ENCODE peak calls at places on chromosome 5, in nine cellular contexts. N is left ventricle myocardium inferior, J is fibroblast of lung, O is MM.1S, T is tibial artery, A is hepatocyte, W is H9, X is endothelial cell, V is ovary. Q is an unnamed sample.

GRCh38 chr5:83987513-83988292 is 267.0 kb upstream of the HAPLN1 start:
- DNase-seq in N (no peak), J (peak), O (no peak), T (no peak), A (no peak), W (no peak), X (no peak), V (no peak), Q (no peak)

GRCh38 chr5:132495063-132495671 is 4.6 kb upstream of the IRF1 start:
- DNase-seq in N (no peak), J (no peak), O (no peak), T (peak), A (peak), W (peak), X (no peak), V (peak), Q (no peak)

GRCh38 chr5:31237159-31237558 is 43.7 kb downstream of the CDH6 start:
- DNase-seq in N (no peak), J (no peak), O (no peak), T (no peak), A (no peak), W (no peak), X (no peak), V (no peak), Q (no peak)

GRCh38 chr5:58687595-58687994 is 104.7 kb downstream of the RAB3C start:
- DNase-seq in N (no peak), J (no peak), O (no peak), T (no peak), A (no peak), W (no peak), X (no peak), V (no peak), Q (no peak)

GRCh38 chr5:52469420-52469819 is 318.3 kb upstream of the ITGA1 start:
- DNase-seq in N (no peak), J (no peak), O (no peak), T (no peak), A (no peak), W (no peak), X (no peak), V (no peak), Q (no peak)

GRCh38 chr5:172361566-172362238 is 78.1 kb upstream of the UBTD2 start:
- DNase-seq in N (no peak), J (peak), O (no peak), T (peak), A (peak), W (no peak), X (no peak), V (no peak), Q (no peak)

GRCh38 chr5:54160329-54160728 is 150.0 kb downstream of the ARL15 start:
- DNase-seq in N (no peak), J (peak), O (no peak), T (no peak), A (no peak), W (no peak), X (no peak), V (no peak), Q (no peak)

GRCh38 chr5:3124410-3124809 is 372.9 kb upstream of the IRX2 start:
- DNase-seq in N (no peak), J (no peak), O (no peak), T (no peak), A (no peak), W (no peak), X (no peak), V (no peak), Q (no peak)

GRCh38 chr5:10364186-10364689 is 10.7 kb downstream of the MARCHF6 start:
- DNase-seq in N (no peak), J (no peak), O (peak), T (no peak), A (no peak), W (no peak), X (no peak), V (no peak), Q (no peak)

GRCh38 chr5:136374003-136374402 is 8.7 kb upstream of the TRPC7 start:
- DNase-seq in N (no peak), J (peak), O (no peak), T (no peak), A (peak), W (no peak), X (peak), V (no peak), Q (peak)

GRCh38 chr5:68593211-68593701 is 377.7 kb downstream of the PIK3R1 start:
- DNase-seq in N (no peak), J (no peak), O (no peak), T (no peak), A (no peak), W (no peak), X (no peak), V (no peak), Q (no peak)

DNA sequence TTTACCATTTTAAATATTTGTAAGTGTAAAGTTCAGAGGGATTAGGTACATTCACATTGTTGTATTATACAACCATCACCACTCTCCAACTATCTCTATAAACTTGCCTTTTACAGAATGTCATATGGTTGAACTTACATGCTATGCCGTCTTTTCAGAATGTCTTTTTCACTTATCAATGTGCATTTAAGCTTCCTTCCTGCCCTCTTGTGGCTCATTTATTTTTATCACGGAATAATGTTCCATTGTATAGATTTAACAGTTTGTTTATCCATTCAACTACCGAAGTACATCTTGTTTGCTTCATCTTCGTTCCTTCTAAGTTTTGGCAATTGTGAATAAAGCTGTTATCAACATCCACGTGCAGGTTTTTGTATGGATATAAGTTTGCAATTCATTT is 133.3 kb upstream of the C6 start:
- DNase-seq in N (no peak), J (peak), O (no peak), T (no peak), A (no peak), W (no peak), X (no peak), V (no peak), Q (peak)
- TF ChIP-seq CTCF in N (no peak), J (no peak), O (no peak), T (no peak), A (no peak), W (no peak), X (no peak), V (no peak), Q (peak)

GRCh38 chr5:23302438-23302837 is 205.0 kb upstream of the PRDM9 start:
- DNase-seq in N (no peak), J (no peak), O (no peak), T (no peak), A (no peak), W (no peak), X (no peak), V (no peak), Q (no peak)

GRCh38 chr5:23305055-23305454 is 202.4 kb upstream of the PRDM9 start:
- DNase-seq in N (no peak), J (no peak), O (no peak), T (no peak), A (no peak), W (no peak), X (no peak), V (no peak), Q (no peak)

GRCh38 chr5:23303433-23303832 is 204.0 kb upstream of the PRDM9 start:
- DNase-seq in N (no peak), J (no peak), O (no peak), T (no peak), A (no peak), W (no peak), X (no peak), V (no peak), Q (no peak)

DNA sequence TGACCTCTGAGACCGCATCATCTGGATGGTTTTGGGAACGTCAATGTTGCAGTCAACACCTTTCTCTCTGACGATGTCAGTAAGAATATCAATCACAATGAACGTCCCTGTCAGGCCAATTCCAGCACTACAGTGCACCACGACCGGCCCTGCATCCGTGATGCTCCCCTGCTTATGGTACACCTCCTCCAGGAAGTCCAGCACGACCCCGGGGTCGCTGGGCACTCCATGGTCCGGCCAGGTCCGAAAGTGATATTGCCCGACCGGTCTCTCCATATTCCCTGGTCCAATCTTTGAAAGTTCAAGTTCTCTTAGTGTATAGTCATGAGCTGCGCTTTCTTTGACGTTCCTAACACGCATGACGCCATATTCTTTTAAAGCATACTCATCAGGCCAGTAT is 203.6 kb upstream of the PRDM9 start:
- DNase-seq in N (no peak), J (no peak), O (no peak), T (no peak), A (no peak), W (no peak), X (no peak), V (no peak), Q (no peak)
- TF ChIP-seq CTCF in N (no peak), J (no peak), O (no peak), T (no peak), A (no peak), W (no peak), X (no peak), V (no peak), Q (no peak)

GRCh38 chr5:159910843-159911229 is 5.4 kb upstream of the ADRA1B start:
- DNase-seq in N (no peak), J (no peak), O (no peak), T (no peak), A (no peak), W (no peak), X (no peak), V (no peak), Q (no peak)
- TF ChIP-seq CTCF in N (no peak), J (no peak), O (no peak), T (no peak), A (no peak), W (no peak), X (no peak), V (no peak), Q (no peak)

DNA sequence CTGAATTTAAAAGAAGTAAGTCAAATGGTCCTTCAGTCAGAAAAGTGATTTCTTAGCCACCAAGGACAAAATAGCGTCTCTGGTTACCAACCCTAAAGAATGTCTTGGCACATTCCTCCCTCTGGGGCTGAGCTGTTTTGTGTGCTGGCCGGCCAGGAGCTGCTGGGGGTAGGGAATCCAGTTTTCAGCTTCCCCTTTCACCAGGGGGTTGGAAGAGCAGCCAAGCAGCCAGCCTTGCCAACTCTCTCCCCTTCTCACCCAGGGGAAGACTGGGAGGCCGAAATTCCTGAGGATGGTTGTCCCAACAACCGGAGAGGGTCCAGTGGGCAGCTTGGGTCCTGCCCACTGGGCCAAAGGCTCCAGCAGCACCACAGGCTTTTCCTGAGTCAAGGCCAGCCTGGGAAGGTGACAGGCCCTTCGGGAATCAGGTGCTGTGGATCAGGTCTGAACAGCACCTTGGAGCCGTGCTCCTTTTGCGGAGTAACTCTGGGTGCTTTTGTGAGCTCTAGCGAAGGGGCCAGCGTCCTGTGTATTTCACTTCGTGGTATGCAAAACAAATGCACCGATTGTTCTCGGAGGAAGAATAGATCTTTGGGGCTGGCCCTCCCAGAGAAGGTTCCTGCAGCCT is 4.2 kb downstream of the WWC1 start:
- DNase-seq in N (no peak), J (peak), O (no peak), T (no peak), A (peak), W (peak), X (peak), V (peak), Q (peak)
- TF ChIP-seq CTCF in N (peak), J (peak), O (no peak), T (no peak), A (peak), W (peak), X (peak), V (no peak), Q (peak)

GRCh38 chr5:39578887-39579497 is 154.2 kb upstream of the DAB2 start:
- DNase-seq in N (no peak), J (peak), O (peak), T (no peak), A (peak), W (no peak), X (no peak), V (no peak), Q (peak)
- TF ChIP-seq CTCF in N (peak), J (no peak), O (peak), T (peak), A (peak), W (peak), X (peak), V (no peak), Q (peak)

GRCh38 chr5:151288180-151288579 is 15.4 kb downstream of the SLC36A3 start:
- DNase-seq in N (no peak), J (no peak), O (no peak), T (no peak), A (peak), W (no peak), X (no peak), V (no peak), Q (no peak)
- TF ChIP-seq CTCF in N (no peak), J (no peak), O (peak), T (no peak), A (peak), W (peak), X (no peak), V (no peak), Q (no peak)

DNA sequence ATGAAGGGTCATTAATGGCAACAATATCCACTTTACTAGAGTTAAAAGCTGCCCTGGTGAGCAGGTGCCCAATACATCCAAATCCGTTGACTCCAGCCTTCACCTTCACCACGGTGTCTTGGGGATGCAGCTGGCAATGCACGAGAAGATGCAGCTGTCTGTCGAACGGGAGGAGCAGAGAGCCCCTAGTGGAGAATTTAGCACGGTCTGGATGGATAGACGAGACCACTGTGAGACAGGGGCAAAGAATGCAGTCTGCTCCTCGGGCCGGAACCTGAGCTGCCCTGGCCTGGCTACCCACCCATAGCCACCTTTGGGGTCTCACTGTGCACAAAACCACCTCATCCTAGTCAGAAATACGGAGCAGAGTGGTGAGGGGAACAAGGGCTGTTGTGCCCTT is 35.1 kb downstream of the ADRA1B start:
- DNase-seq in N (no peak), J (peak), O (no peak), T (no peak), A (no peak), W (peak), X (peak), V (no peak), Q (no peak)
- TF ChIP-seq CTCF in N (no peak), J (peak), O (no peak), T (no peak), A (peak), W (peak), X (no peak), V (no peak), Q (peak)